ENCODE peak calls at places on chromosomes 11 and 22, in eight cellular contexts. One of them, this sample, is unnamed.

GRCh38 chr11:66985508-66986177 is 10.5 kb downstream of the C11orf86 start:
- DNase-seq in lung: no peak
- DNase-seq in sigmoid colon: no peak
- DNase-seq in esophagus muscularis mucosa: no peak
- DNase-seq in B cell: no peak
- DNase-seq in left ventricle myocardium inferior: peak; percentile 74
- DNase-seq in AG04450: no peak
- DNase-seq in BE2C: no peak
- DNase-seq in this sample: no peak

GRCh38 chr22:39241632-39242388 is 3.0 kb downstream of the PDGFB start:
- DNase-seq in BE2C: no peak
- DNase-seq in lung: no peak
- DNase-seq in sigmoid colon: no peak
- DNase-seq in left ventricle myocardium inferior: no peak
- DNase-seq in esophagus muscularis mucosa: no peak
- DNase-seq in B cell: no peak
- DNase-seq in AG04450: no peak
- DNase-seq in this sample: no peak

GRCh38 chr22:17862646-17863181 is 88.4 kb upstream of the BID start:
- DNase-seq in lung: no peak
- DNase-seq in BE2C: no peak
- DNase-seq in left ventricle myocardium inferior: no peak
- DNase-seq in esophagus muscularis mucosa: no peak
- DNase-seq in AG04450: no peak
- DNase-seq in sigmoid colon: no peak
- DNase-seq in B cell: no peak
- DNase-seq in this sample: no peak

GRCh38 chr11:95230054-95231034 is 658 bp downstream of the SESN3 start:
- DNase-seq in AG04450: no peak
- DNase-seq in left ventricle myocardium inferior: no peak
- DNase-seq in B cell: peak; percentile 50
- DNase-seq in lung: peak; percentile 30
- DNase-seq in sigmoid colon: peak; percentile 64
- DNase-seq in BE2C: peak; percentile 52
- DNase-seq in esophagus muscularis mucosa: peak; percentile 92
- DNase-seq in this sample: no peak

GRCh38 chr11:122853971-122854446 is 15.7 kb downstream of the CRTAM start:
- DNase-seq in esophagus muscularis mucosa: no peak
- DNase-seq in lung: peak; percentile 58
- DNase-seq in AG04450: peak; percentile 59
- DNase-seq in sigmoid colon: no peak
- DNase-seq in BE2C: peak; percentile 47
- DNase-seq in left ventricle myocardium inferior: no peak
- DNase-seq in B cell: peak; percentile 43
- DNase-seq in this sample: no peak

GRCh38 chr11:68892576-68892975 is 11.1 kb downstream of the MRPL21 start:
- DNase-seq in sigmoid colon: no peak
- DNase-seq in lung: no peak
- DNase-seq in left ventricle myocardium inferior: no peak
- DNase-seq in esophagus muscularis mucosa: no peak
- DNase-seq in BE2C: no peak
- DNase-seq in AG04450: no peak
- DNase-seq in B cell: no peak
- DNase-seq in this sample: no peak

GRCh38 chr11:7571640-7572000 is 57.8 kb downstream of the PPFIBP2 start:
- DNase-seq in lung: peak; percentile 79
- DNase-seq in AG04450: peak; percentile 46
- DNase-seq in esophagus muscularis mucosa: no peak
- DNase-seq in B cell: no peak
- DNase-seq in sigmoid colon: peak; percentile 73
- DNase-seq in left ventricle myocardium inferior: peak; percentile 65
- DNase-seq in BE2C: peak; percentile 62
- DNase-seq in this sample: peak; percentile 88

GRCh38 chr11:115085461-115086220 is 407.3 kb downstream of the NXPE2 start:
- DNase-seq in lung: no peak
- DNase-seq in BE2C: peak; percentile 73
- DNase-seq in B cell: no peak
- DNase-seq in AG04450: no peak
- DNase-seq in sigmoid colon: no peak
- DNase-seq in esophagus muscularis mucosa: no peak
- DNase-seq in left ventricle myocardium inferior: no peak
- DNase-seq in this sample: no peak

GRCh38 chr11:68191661-68192579 is 21.2 kb downstream of the KMT5B start:
- DNase-seq in B cell: no peak
- DNase-seq in lung: no peak
- DNase-seq in BE2C: no peak
- DNase-seq in left ventricle myocardium inferior: no peak
- DNase-seq in AG04450: no peak
- DNase-seq in sigmoid colon: no peak
- DNase-seq in esophagus muscularis mucosa: no peak
- DNase-seq in this sample: no peak

GRCh38 chr11:29263971-29264682 is 752.7 kb downstream of the KCNA4 start:
- DNase-seq in AG04450: no peak
- DNase-seq in esophagus muscularis mucosa: no peak
- DNase-seq in left ventricle myocardium inferior: no peak
- DNase-seq in BE2C: no peak
- DNase-seq in lung: no peak
- DNase-seq in B cell: no peak
- DNase-seq in sigmoid colon: no peak
- DNase-seq in this sample: no peak

GRCh38 chr11:68724293-68724692 is 27.0 kb downstream of the TESMIN start:
- DNase-seq in esophagus muscularis mucosa: no peak
- DNase-seq in B cell: no peak
- DNase-seq in AG04450: no peak
- DNase-seq in BE2C: no peak
- DNase-seq in left ventricle myocardium inferior: no peak
- DNase-seq in sigmoid colon: no peak
- DNase-seq in lung: no peak
- DNase-seq in this sample: no peak

GRCh38 chr11:76801205-76801604 is 18.0 kb downstream of the TSKU start:
- DNase-seq in B cell: no peak
- DNase-seq in BE2C: no peak
- DNase-seq in left ventricle myocardium inferior: no peak
- DNase-seq in AG04450: no peak
- DNase-seq in lung: no peak
- DNase-seq in sigmoid colon: no peak
- DNase-seq in esophagus muscularis mucosa: peak; percentile 47
- DNase-seq in this sample: peak; percentile 51

GRCh38 chr11:13782395-13783080 is 114.1 kb downstream of the FAR1 start:
- DNase-seq in left ventricle myocardium inferior: no peak
- DNase-seq in BE2C: no peak
- DNase-seq in B cell: no peak
- DNase-seq in sigmoid colon: no peak
- DNase-seq in AG04450: no peak
- DNase-seq in lung: no peak
- DNase-seq in esophagus muscularis mucosa: no peak
- DNase-seq in this sample: no peak

GRCh38 chr11:70642301-70642700 is 244.0 kb downstream of the CTTN start:
- DNase-seq in lung: no peak
- DNase-seq in sigmoid colon: no peak
- DNase-seq in esophagus muscularis mucosa: no peak
- DNase-seq in AG04450: no peak
- DNase-seq in left ventricle myocardium inferior: no peak
- DNase-seq in B cell: no peak
- DNase-seq in BE2C: no peak
- DNase-seq in this sample: no peak

GRCh38 chr22:41563051-41563711 is 2.4 kb downstream of the CSDC2 start:
- DNase-seq in AG04450: no peak
- DNase-seq in lung: no peak
- DNase-seq in BE2C: peak; percentile 30
- DNase-seq in sigmoid colon: no peak
- DNase-seq in esophagus muscularis mucosa: no peak
- DNase-seq in B cell: no peak
- DNase-seq in left ventricle myocardium inferior: no peak
- DNase-seq in this sample: no peak

GRCh38 chr11:69460540-69461257 is 20.8 kb upstream of the LINC01488 start:
- DNase-seq in AG04450: peak; percentile 47
- DNase-seq in BE2C: no peak
- DNase-seq in sigmoid colon: no peak
- DNase-seq in lung: no peak
- DNase-seq in left ventricle myocardium inferior: no peak
- DNase-seq in B cell: no peak
- DNase-seq in esophagus muscularis mucosa: no peak
- DNase-seq in this sample: no peak

GRCh38 chr22:28108851-28109250 is 189.8 kb upstream of the PITPNB start:
- DNase-seq in esophagus muscularis mucosa: no peak
- DNase-seq in left ventricle myocardium inferior: no peak
- DNase-seq in AG04450: no peak
- DNase-seq in sigmoid colon: no peak
- DNase-seq in BE2C: no peak
- DNase-seq in lung: no peak
- DNase-seq in B cell: no peak
- DNase-seq in this sample: no peak

GRCh38 chr11:45934580-45935318 is 12.3 kb downstream of the LARGE2 start:
- DNase-seq in BE2C: no peak
- DNase-seq in sigmoid colon: no peak
- DNase-seq in left ventricle myocardium inferior: no peak
- DNase-seq in B cell: no peak
- DNase-seq in lung: no peak
- DNase-seq in AG04450: no peak
- DNase-seq in esophagus muscularis mucosa: peak; percentile 53
- DNase-seq in this sample: peak; percentile 56

GRCh38 chr11:112364962-112365481 is 104.4 kb upstream of the PLET1 start:
- DNase-seq in esophagus muscularis mucosa: no peak
- DNase-seq in BE2C: peak; percentile 59
- DNase-seq in left ventricle myocardium inferior: no peak
- DNase-seq in lung: no peak
- DNase-seq in AG04450: peak; percentile 98
- DNase-seq in sigmoid colon: peak; percentile 85
- DNase-seq in B cell: no peak
- DNase-seq in this sample: no peak

GRCh38 chr11:100735949-100736675 is 49.0 kb downstream of the ARHGAP42 start:
- DNase-seq in lung: no peak
- DNase-seq in sigmoid colon: no peak
- DNase-seq in AG04450: no peak
- DNase-seq in B cell: no peak
- DNase-seq in esophagus muscularis mucosa: no peak
- DNase-seq in left ventricle myocardium inferior: no peak
- DNase-seq in BE2C: no peak
- DNase-seq in this sample: no peak

GRCh38 chr22:20463324-20464095 is 25.9 kb upstream of the SCARF2 start:
- DNase-seq in esophagus muscularis mucosa: no peak
- DNase-seq in B cell: peak; percentile 77
- DNase-seq in left ventricle myocardium inferior: no peak
- DNase-seq in sigmoid colon: no peak
- DNase-seq in BE2C: no peak
- DNase-seq in lung: no peak
- DNase-seq in AG04450: no peak
- DNase-seq in this sample: no peak

DNA sequence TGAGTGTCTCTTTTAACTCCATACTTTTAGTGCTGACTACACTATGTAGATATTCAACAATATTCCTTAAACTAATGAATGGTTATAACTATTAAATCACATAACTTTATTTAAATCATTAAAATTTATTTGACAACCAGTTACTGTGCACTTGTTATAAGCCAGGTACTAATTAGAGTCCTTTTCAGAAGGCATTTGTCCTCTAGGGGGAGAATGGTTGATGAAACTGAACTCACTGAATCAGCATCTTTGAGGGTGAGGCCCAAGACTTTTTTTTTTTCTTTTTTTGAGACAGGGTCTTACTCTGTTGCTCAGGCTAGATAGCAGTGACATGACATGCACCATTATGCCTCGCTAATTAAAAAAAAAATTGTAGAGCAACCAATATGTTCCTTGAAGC is 515.6 kb upstream of the CCDC90B start:
- DNase-seq in esophagus muscularis mucosa: no peak
- DNase-seq in AG04450: no peak
- DNase-seq in BE2C: no peak
- DNase-seq in lung: no peak
- DNase-seq in left ventricle myocardium inferior: no peak
- DNase-seq in B cell: no peak
- DNase-seq in sigmoid colon: no peak
- DNase-seq in this sample: no peak
- TF ChIP-seq CTCF in esophagus muscularis mucosa: no peak
- TF ChIP-seq CTCF in AG04450: no peak
- TF ChIP-seq CTCF in BE2C: peak; percentile 39
- TF ChIP-seq CTCF in lung: no peak
- TF ChIP-seq CTCF in left ventricle myocardium inferior: no peak
- TF ChIP-seq CTCF in B cell: no peak
- TF ChIP-seq CTCF in sigmoid colon: no peak
- TF ChIP-seq CTCF in this sample: no peak

DNA sequence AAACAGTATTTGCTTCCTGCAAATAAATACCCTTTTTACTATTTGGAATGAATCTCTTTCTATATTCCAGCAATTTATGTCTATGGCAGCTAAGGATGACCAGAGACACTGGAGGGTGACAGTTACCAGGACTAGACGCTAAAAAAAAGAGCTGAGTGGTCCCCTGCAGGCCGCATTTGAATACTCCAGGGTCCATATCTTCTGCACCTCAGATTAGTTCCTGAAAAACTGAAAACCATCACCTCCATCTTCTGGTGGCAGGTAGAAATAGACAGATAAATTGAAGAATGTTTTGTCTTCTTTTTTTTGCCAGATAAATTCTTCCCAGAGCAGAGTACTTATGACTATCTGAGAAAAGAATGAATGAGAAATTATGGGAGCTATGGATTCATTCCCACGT is 145.6 kb downstream of the CSNK2A3 start:
- DNase-seq in sigmoid colon: no peak
- DNase-seq in esophagus muscularis mucosa: peak; percentile 19
- DNase-seq in left ventricle myocardium inferior: no peak
- DNase-seq in B cell: no peak
- DNase-seq in BE2C: no peak
- DNase-seq in AG04450: no peak
- DNase-seq in lung: no peak
- DNase-seq in this sample: no peak
- TF ChIP-seq CTCF in sigmoid colon: no peak
- TF ChIP-seq CTCF in esophagus muscularis mucosa: no peak
- TF ChIP-seq CTCF in left ventricle myocardium inferior: no peak
- TF ChIP-seq CTCF in B cell: no peak
- TF ChIP-seq CTCF in BE2C: peak; percentile 4
- TF ChIP-seq CTCF in AG04450: no peak
- TF ChIP-seq CTCF in lung: no peak
- TF ChIP-seq CTCF in this sample: no peak

DNA sequence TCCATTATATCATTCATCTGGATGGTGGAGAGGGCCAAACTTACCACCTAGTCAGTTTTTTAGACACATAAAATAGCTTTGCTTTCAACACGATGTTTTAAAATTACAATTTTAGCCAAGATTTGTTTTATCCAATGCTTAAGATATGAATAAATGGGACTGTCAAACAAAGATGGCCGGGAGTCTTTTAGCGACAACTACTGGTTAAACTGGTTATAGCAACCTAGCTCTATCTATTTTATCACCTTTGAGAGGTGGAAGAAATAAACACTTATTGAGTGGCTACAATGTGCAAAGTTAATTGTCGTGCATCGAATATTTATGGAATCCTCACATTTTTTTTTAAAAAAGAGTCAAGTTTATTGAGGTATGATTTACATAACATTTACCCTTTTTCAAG is 279.8 kb downstream of the MIAT start:
- DNase-seq in B cell: no peak
- DNase-seq in AG04450: no peak
- DNase-seq in BE2C: no peak
- DNase-seq in lung: no peak
- DNase-seq in esophagus muscularis mucosa: no peak
- DNase-seq in sigmoid colon: no peak
- DNase-seq in left ventricle myocardium inferior: no peak
- DNase-seq in this sample: no peak
- TF ChIP-seq CTCF in B cell: no peak
- TF ChIP-seq CTCF in AG04450: no peak
- TF ChIP-seq CTCF in BE2C: peak; percentile 14
- TF ChIP-seq CTCF in lung: no peak
- TF ChIP-seq CTCF in esophagus muscularis mucosa: no peak
- TF ChIP-seq CTCF in sigmoid colon: no peak
- TF ChIP-seq CTCF in left ventricle myocardium inferior: no peak
- TF ChIP-seq CTCF in this sample: no peak

GRCh38 chr11:60710482-60710881 is 11.1 kb downstream of the MS4A8 start:
- DNase-seq in BE2C: no peak
- DNase-seq in esophagus muscularis mucosa: no peak
- DNase-seq in left ventricle myocardium inferior: no peak
- DNase-seq in B cell: no peak
- DNase-seq in AG04450: no peak
- DNase-seq in sigmoid colon: no peak
- DNase-seq in lung: no peak
- DNase-seq in this sample: no peak
- TF ChIP-seq CTCF in BE2C: peak; percentile 17
- TF ChIP-seq CTCF in esophagus muscularis mucosa: no peak
- TF ChIP-seq CTCF in left ventricle myocardium inferior: no peak
- TF ChIP-seq CTCF in B cell: no peak
- TF ChIP-seq CTCF in AG04450: peak; percentile 6
- TF ChIP-seq CTCF in sigmoid colon: no peak
- TF ChIP-seq CTCF in lung: no peak
- TF ChIP-seq CTCF in this sample: no peak